ENCODE peak calls at places on chromosomes 13 and 19, in four cellular contexts. F, X, T and R are unnamed samples.
A peak's percentile ranks its signal among the peaks of the same experiment; 100 is the strongest.

GRCh38 chr19:40960780-40961179 is 30.3 kb upstream of the CYP2B6 start:
- DNase-seq in F (no peak), X (no peak), T (no peak), R (no peak)

GRCh38 chr19:13102666-13103584 is at the start of gene LYL1:
- DNase-seq in F (peak; percentile 88), X (peak; percentile 79), T (peak; percentile 87), R (peak; percentile 83)

GRCh38 chr13:70844391-70845108 is 736.3 kb upstream of the KLHL1 start:
- DNase-seq in F (no peak), X (no peak), T (no peak), R (no peak)

GRCh38 chr13:36057041-36057440 is 74.1 kb downstream of the DCLK1 start:
- DNase-seq in F (no peak), X (peak; percentile 55), T (no peak), R (no peak)

GRCh38 chr19:39499082-39499642 is 415 bp downstream of the DLL3 start:
- DNase-seq in F (no peak), X (peak; percentile 65), T (no peak), R (no peak)

GRCh38 chr13:112825071-112825470 is 135.2 kb downstream of the ATP11A start:
- DNase-seq in F (no peak), X (no peak), T (no peak), R (no peak)

GRCh38 chr19:2603320-2603719 is 99.2 kb downstream of the GNG7 start:
- DNase-seq in F (no peak), X (peak; percentile 75), T (peak; percentile 79), R (no peak)

GRCh38 chr19:12774588-12775555 is at the start of gene HOOK2:
- DNase-seq in F (no peak), X (peak; percentile 97), T (no peak), R (no peak)

GRCh38 chr13:98476538-98476966 is 100.4 kb downstream of the STK24 start:
- DNase-seq in F (peak; percentile 95), X (peak; percentile 45), T (peak; percentile 77), R (peak; percentile 94)

GRCh38 chr13:36549771-36550170 is 117.5 kb downstream of the CCNA1 start:
- DNase-seq in F (no peak), X (peak; percentile 31), T (no peak), R (no peak)

GRCh38 chr19:13079542-13079986 is 23.1 kb downstream of the LYL1 start:
- DNase-seq in F (no peak), X (no peak), T (no peak), R (no peak)

GRCh38 chr19:41872775-41873647 is 4.1 kb upstream of the CD79A start:
- DNase-seq in F (no peak), X (peak; percentile 96), T (no peak), R (no peak)

GRCh38 chr13:98321356-98321755 is 144.3 kb upstream of the RNF113B start:
- DNase-seq in F (no peak), X (no peak), T (no peak), R (no peak)

GRCh38 chr19:11191934-11192333 is 5.4 kb downstream of the KANK2 start:
- DNase-seq in F (no peak), X (no peak), T (no peak), R (no peak)

GRCh38 chr13:113488283-113488682 is 2.2 kb downstream of the DCUN1D2 start:
- DNase-seq in F (no peak), X (no peak), T (no peak), R (no peak)

GRCh38 chr19:41339936-41340335 is 13.8 kb downstream of the TGFB1 start:
- DNase-seq in F (no peak), X (peak; percentile 36), T (no peak), R (no peak)

GRCh38 chr19:2807379-2808128 is 12.1 kb upstream of the ZNF554 start:
- DNase-seq in F (peak; percentile 21), X (no peak), T (no peak), R (no peak)

GRCh38 chr13:61466280-61466679 is 50.6 kb upstream of the PCDH20 start:
- DNase-seq in F (no peak), X (peak; percentile 57), T (no peak), R (no peak)

DNA sequence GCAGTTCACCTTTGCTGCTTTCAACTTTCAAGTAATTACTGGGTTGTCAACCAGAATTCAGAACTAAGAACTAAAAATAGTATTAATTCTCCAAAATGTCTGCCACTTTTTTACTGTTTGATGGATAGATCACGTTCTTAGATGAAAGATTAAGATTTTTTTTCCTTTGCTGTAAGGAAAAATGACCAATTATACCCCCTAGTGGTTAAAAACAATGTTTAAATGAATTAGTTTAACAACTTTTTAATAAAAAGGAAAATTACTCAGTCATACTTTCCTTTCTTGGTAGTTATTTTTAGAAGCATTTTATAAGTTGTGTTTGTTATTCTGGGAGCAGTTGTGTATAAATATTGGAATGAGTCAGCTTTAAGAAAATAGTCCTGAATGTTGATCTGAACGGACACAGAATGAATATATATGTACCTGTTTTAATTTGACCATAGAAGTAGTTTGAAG is 4.6 kb downstream of the TM9SF2 start:
- DNase-seq in F (no peak), X (no peak), T (no peak), R (no peak)
- TF ChIP-seq CTCF in F (no peak), X (no peak), T (no peak), R (peak; percentile 24)

GRCh38 chr19:58338825-58339558 is 12.2 kb downstream of the ZSCAN22 start:
- DNase-seq in F (no peak), X (peak; percentile 71), T (no peak), R (no peak)
- TF ChIP-seq CTCF in F (no peak), X (peak; percentile 63), T (no peak), R (no peak)

DNA sequence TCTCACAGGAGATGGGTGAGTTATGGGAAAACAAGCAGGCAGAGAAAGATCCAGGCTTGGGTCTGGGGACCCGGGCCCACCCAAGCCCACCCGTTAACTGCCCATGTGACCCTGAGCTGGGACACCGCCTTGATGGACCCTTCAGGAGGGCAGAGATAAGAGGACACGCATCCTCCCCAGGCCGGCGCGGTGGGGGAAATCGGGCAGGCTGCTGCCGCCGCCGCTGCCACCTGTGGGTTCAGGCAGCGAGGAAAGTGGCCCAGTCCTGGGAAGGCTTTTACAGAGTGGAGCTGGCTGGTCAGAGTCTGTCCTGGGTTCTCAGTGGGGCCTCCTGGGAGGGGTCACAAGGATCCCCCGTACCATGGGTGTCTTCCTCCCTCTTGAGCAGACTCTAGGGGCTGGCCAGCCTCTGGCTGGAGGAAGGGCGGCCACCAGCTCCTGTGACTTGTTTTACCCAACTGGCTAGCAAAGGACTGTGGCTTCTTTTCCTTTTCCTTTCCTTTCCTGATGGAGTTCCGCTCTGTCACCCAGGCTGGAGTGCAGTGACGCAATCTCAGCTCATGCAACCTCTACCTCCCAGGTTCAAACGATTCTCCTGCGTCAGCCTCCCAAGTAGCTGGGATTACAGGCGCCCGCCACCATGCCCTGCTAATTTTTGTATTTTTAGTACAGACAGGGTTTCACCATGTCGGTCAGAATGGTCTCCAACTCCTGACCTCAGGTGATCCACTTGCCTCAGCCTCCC is 155.4 kb downstream of the KDM4B start:
- DNase-seq in F (no peak), X (no peak), T (no peak), R (no peak)
- TF ChIP-seq CTCF in F (no peak), X (no peak), T (no peak), R (no peak)

DNA sequence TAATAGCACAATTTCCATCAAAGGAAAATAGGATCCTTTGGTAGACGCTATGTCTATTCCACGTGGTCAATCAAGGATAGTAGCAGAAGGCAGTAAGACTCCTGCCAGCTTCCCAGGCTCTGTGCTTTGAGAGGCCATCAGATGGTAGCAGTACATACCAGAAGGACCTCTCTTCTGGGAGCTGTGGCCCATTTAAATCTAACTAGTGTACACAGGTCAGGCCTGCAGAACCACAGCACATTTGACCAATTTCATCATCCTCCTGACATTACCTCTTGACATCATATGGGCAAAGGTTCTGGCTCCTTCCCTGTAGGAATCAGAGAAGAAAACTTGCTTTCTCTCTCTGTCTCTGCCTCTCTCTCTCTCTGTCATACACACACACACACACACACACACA is 229.6 kb upstream of the HTR2A start:
- DNase-seq in F (no peak), X (no peak), T (no peak), R (no peak)
- TF ChIP-seq CTCF in F (no peak), X (peak; percentile 26), T (no peak), R (peak; percentile 29)

DNA sequence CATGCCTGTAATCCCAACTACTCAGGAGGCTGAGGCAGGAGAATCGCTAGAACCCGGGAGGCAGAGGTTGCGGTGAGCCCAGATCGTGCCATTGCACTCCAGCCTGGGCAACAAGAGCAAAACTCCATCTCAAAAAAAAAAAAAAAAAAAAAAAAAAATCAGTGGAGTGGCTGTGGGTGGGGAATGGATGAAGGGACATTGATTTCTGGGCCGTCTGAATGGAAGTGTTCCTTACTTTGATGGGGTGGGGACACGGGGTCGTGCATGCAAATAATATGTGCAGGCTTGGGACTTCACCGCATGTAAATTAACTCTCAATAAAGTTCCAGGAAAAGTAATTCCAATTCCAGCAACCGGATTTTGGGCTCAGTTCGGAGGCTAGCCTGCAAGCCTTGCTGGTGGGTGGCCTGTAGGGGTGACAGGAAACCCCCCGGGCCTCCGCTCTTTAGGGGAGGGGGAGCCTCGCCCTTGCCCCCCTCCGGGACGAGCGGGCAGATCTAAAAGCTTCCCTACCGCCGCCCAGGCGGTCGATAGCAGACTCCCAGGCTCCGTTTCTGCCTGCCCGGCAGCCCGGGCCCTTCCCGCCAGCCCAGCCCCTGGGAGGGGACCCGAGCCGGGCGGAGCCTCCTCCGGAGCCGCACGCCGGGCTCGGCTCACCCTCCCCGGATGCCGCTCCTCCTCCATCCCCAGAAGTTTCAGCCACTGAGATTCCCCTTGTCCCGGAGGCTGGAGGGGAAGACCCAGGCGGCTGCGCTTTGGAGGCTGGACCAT is 48.0 kb upstream of the ADGRE5 start:
- DNase-seq in F (no peak), X (peak; percentile 70), T (no peak), R (peak; percentile 45)
- TF ChIP-seq CTCF in F (no peak), X (no peak), T (no peak), R (no peak)

DNA sequence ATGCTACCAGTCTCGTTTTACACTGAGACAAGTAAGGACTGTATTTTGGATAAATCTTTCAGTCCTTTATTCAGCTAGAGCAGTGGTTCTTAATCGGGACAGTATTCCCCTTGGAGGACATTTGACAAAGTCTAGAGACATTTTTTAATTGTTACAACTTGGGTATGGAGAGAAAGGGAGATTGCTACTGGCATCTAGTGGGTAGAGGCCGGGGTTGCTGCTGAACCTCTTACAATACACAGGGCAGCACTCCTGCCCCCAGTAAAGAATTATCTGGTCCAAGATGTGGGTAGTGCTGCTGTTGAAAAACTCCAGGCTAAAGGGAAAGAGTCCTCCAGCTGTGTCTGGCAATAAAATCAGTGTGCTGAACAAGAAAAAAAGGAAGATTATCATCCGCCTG is 334.8 kb downstream of the SLC7A1 start:
- DNase-seq in F (no peak), X (peak; percentile 24), T (no peak), R (no peak)
- TF ChIP-seq CTCF in F (no peak), X (peak; percentile 51), T (no peak), R (peak; percentile 31)

GRCh38 chr19:35055715-35056179 is 14.2 kb downstream of the HPN start:
- DNase-seq in F (no peak), X (peak; percentile 90), T (no peak), R (no peak)
- TF ChIP-seq CTCF in F (peak; percentile 10), X (peak; percentile 84), T (no peak), R (peak; percentile 42)

GRCh38 chr19:55114566-55115145 is 2.8 kb downstream of the PPP1R12C start:
- DNase-seq in F (no peak), X (no peak), T (no peak), R (no peak)

GRCh38 chr19:55113570-55114039 is 3.8 kb downstream of the PPP1R12C start:
- DNase-seq in F (peak; percentile 61), X (peak; percentile 91), T (peak; percentile 97), R (no peak)

GRCh38 chr19:55112246-55112780 is 5.1 kb downstream of the PPP1R12C start:
- DNase-seq in F (no peak), X (no peak), T (no peak), R (no peak)

GRCh38 chr19:55111238-55111831 is 6.1 kb downstream of the PPP1R12C start:
- DNase-seq in F (no peak), X (no peak), T (no peak), R (no peak)

GRCh38 chr19:55112781-55113569 is 4.5 kb downstream of the PPP1R12C start:
- DNase-seq in F (peak; percentile 70), X (peak; percentile 76), T (no peak), R (no peak)
- TF ChIP-seq CTCF in F (no peak), X (peak; percentile 55), T (no peak), R (peak; percentile 44)